ENCODE peak calls at places on chromosomes 7 and 10, in five cellular contexts. K, X, D, M and B are unnamed samples.

GRCh38 chr10:11017575-11018425 is at the start of gene CELF2:
- DNase-seq in K (peak; percentile 91), X (peak; percentile 54), M (peak; percentile 70), D (no peak), B (no peak)

GRCh38 chr10:129972966-129973673 is 9.0 kb upstream of the EBF3 start:
- DNase-seq in K (no peak), M (no peak), D (no peak), X (no peak), B (no peak)

GRCh38 chr10:65419629-65420028 is 1506.2 kb upstream of the LRRTM3 start:
- DNase-seq in M (no peak), X (no peak), K (no peak), D (no peak), B (peak; percentile 2)

GRCh38 chr10:75651452-75651851 is 220.0 kb downstream of the LRMDA start:
- DNase-seq in M (peak; percentile 21), D (no peak), K (no peak), X (no peak), B (peak; percentile 35)

GRCh38 chr10:6202098-6202683 is 541 bp upstream of the PFKFB3 start:
- DNase-seq in D (no peak), X (peak; percentile 12), M (no peak), K (no peak), B (peak; percentile 5)

GRCh38 chr10:3478632-3479240 is 306.2 kb upstream of the PITRM1 start:
- DNase-seq in X (no peak), D (no peak), M (no peak), K (no peak), B (no peak)

GRCh38 chr10:62637249-62638061 is 167.1 kb upstream of the ADO start:
- DNase-seq in D (peak; percentile 64), M (peak; percentile 48), K (no peak), X (peak; percentile 78), B (peak; percentile 89)

GRCh38 chr10:117663750-117664149 is 121.2 kb downstream of the EMX2 start:
- DNase-seq in K (no peak), X (no peak), M (peak; percentile 63), D (no peak), B (peak; percentile 82)

GRCh38 chr7:40329601-40330153 is 194.9 kb downstream of the SUGCT start:
- DNase-seq in M (peak; percentile 74), K (no peak), D (peak; percentile 82), X (peak; percentile 11), B (peak; percentile 49)

GRCh38 chr10:97490592-97490991 is 7.6 kb downstream of the MMS19 start:
- DNase-seq in K (peak; percentile 65), M (no peak), D (no peak), X (no peak), B (no peak)

GRCh38 chr7:42222891-42223290 is 14.1 kb downstream of the GLI3 start:
- DNase-seq in X (no peak), M (no peak), K (no peak), D (no peak), B (no peak)

GRCh38 chr7:42218248-42218647 is 18.8 kb downstream of the GLI3 start:
- DNase-seq in K (no peak), X (no peak), M (no peak), D (no peak), B (peak; percentile 15)

GRCh38 chr7:42222119-42222518 is 14.9 kb downstream of the GLI3 start:
- DNase-seq in M (no peak), X (no peak), K (no peak), D (no peak), B (peak; percentile 17)

GRCh38 chr7:42219447-42219846 is 17.6 kb downstream of the GLI3 start:
- DNase-seq in M (peak; percentile 39), X (no peak), K (no peak), D (no peak), B (peak; percentile 91)

DNA sequence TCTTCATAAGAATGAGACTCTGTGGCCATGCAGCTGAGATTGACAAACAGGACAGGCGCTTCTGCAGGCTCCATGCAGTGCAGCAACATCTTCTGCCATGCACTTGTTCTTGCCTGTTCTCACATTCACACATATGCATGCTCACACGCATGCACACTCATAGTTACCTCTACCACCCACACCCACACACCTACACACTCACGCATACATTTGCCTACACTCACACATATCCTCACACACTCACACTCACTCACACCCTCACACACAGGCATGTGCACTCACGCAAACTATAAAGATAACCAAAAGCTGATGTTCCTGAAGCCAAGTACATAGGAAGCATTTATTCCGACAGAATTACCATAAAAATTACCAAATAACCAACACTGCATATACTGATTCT is 15.7 kb downstream of the GLI3 start:
- DNase-seq in M (no peak), D (no peak), K (no peak), X (no peak), B (no peak)
- H3K4me3 ChIP-seq in M (no peak overlapping the region), D (no peak overlapping the region), K (no peak overlapping the region), X (no peak overlapping the region), B (no peak overlapping the region)

DNA sequence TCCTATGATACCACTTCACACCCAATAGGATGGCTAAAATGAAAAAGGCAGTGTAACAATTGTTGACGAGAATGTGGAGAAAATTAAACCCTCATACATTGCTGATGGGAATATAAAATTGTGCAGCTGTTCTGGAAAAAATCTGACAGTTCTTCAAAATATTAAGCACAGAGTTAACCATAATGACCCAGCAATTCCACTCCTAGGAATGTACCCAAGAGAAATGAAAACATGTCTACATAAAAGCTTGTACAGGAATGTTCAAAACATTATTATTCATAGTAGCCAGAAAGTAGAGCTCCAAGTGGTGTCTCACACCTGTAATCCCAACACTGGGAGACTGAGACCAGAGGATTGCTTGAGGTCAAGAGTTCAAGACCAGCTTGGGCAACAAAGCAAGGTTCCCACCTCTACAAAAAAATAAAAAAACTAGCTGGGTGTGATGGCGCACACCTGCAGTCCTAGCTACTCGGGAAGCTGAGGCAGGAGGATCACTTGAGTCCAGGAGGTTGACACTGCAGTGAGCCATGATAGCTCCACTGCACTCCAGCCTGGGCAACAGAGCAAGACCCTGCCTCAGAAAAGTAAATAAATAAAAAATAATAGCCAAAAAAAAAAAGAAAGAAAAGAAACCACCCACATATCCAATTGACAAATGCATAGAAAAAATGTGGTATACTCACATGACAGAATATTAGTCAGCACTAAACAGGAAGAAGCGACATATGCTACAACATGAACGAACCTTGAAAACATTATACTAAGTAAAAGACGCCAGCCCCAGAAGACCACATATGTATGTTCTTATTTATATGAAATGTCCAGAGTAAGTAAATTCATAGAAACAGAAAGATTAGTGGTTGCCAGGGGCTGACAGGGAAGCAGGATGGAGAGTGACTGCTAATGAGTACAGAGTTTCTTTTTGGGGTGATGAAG is 5.0 kb downstream of the RHEB start:
- DNase-seq in X (no peak), K (no peak), M (no peak), D (no peak), B (no peak)
- H3K4me3 ChIP-seq in X (no peak overlapping the region), K (no peak overlapping the region), M (no peak overlapping the region), D (no peak overlapping the region), B (no peak overlapping the region)

GRCh38 chr7:26191974-26192479 is 8.5 kb downstream of the HNRNPA2B1 start:
- DNase-seq in M (no peak), X (no peak), K (no peak), D (no peak), B (no peak)

GRCh38 chr7:26191233-26191973 is 9.1 kb downstream of the HNRNPA2B1 start:
- DNase-seq in M (no peak), X (no peak), D (no peak), K (no peak), B (no peak)

GRCh38 chr7:26195182-26195581 is 5.4 kb downstream of the HNRNPA2B1 start:
- DNase-seq in K (no peak), M (no peak), X (no peak), D (peak; percentile 35), B (no peak)

GRCh38 chr7:26192485-26193087 is 8.0 kb downstream of the HNRNPA2B1 start:
- DNase-seq in M (no peak), D (peak; percentile 53), K (no peak), X (no peak), B (no peak)

GRCh38 chr7:26193432-26194206 is 6.9 kb downstream of the HNRNPA2B1 start:
- DNase-seq in M (no peak), X (no peak), K (no peak), D (peak; percentile 44), B (no peak)
- H3K4me3 ChIP-seq in M (no peak overlapping the region), X (no peak overlapping the region), K (peak overlapping the region; percentile 90), D (no peak overlapping the region), B (no peak overlapping the region)

DNA sequence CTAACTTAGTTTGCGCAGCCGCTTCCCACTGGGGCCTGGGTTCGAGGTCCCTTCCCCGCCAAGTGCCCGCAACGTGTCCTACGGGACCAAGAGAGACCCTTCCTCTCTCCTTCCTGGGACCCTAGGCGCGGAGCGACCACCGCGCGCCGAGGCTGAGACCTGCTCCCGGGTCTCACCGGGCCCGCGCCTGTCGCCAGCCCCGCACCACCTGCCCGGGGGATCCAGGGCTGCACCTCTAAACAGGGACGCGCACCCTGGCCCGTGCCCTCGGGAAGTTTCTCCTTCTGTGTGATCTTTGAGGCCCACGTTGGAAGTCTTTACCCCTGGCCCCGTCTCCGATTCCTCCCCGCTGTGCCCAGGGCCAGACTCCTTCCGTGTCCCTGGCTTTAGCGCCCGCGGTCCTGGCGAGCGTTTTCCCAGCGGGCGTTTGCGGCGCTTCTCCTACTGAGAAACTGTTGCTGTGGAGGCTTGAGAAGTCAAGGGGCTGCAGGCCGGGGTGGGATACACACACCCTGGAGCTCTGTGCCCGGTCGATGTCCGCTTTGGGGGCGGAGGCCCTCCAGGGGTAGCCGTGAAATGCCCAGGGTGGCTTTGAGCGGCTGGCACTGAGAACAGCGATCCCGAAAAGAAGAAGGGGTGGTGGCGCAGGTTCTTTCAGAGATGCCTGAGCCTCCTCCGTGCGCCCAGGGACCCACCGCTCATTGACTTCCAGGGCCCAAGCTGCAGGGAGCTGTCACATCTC is 575 bp downstream of the PLPP4 start:
- DNase-seq in X (no peak), K (no peak), M (no peak), D (no peak), B (no peak)
- H3K4me3 ChIP-seq in X (no peak overlapping the region), K (peak overlapping the region; percentile 47), M (peak overlapping the region; percentile 47), D (no peak overlapping the region), B (peak overlapping the region; percentile 49)

GRCh38 chr10:125159486-125159931 is 854 bp downstream of the CTBP2 start:
- DNase-seq in X (no peak), K (peak; percentile 67), M (peak; percentile 31), D (no peak), B (no peak)
- H3K4me3 ChIP-seq in X (no peak overlapping the region), K (peak overlapping the region; percentile 93), M (peak overlapping the region; percentile 68), D (peak overlapping the region; percentile 57), B (peak overlapping the region; percentile 89)